ENCODE peak calls at places on chromosome 20, in four cellular contexts. E is IMR-90, I is fibroblast of lung, N is MM.1S. R is an unnamed sample.

GRCh38 chr20:7161690-7162089 is 394.2 kb downstream of the BMP2 start:
- DNase-seq in I (peak), E (no peak), N (no peak), R (no peak)

GRCh38 chr20:50911716-50912115 is 19.5 kb downstream of the ADNP start:
- DNase-seq in N (no peak), I (no peak), E (peak), R (no peak)

GRCh38 chr20:58019850-58020625 is 208.4 kb downstream of the ANKRD60 start:
- DNase-seq in I (no peak), E (no peak), N (no peak), R (no peak)

GRCh38 chr20:32743237-32744112 is at the start of gene COMMD7:
- DNase-seq in E (peak), N (peak), I (peak), R (no peak)

GRCh38 chr20:10436053-10436699 is 1.1 kb downstream of the SLX4IP start:
- DNase-seq in N (no peak), E (no peak), I (no peak), R (no peak)

GRCh38 chr20:34163316-34163715 is 51.3 kb upstream of the EIF2S2 start:
- DNase-seq in I (no peak), N (no peak), E (no peak), R (no peak)

GRCh38 chr20:46130534-46130933 is 12.4 kb downstream of the CD40 start:
- DNase-seq in N (no peak), I (no peak), E (no peak), R (no peak)

GRCh38 chr20:32190608-32191415 is 16.7 kb downstream of the PLAGL2 start:
- DNase-seq in E (no peak), I (no peak), N (no peak), R (no peak)

GRCh38 chr20:6008254-6008653 is 45.6 kb downstream of the LRRN4 start:
- DNase-seq in N (no peak), E (peak), I (peak), R (peak)

GRCh38 chr20:36454664-36455427 is 86.5 kb upstream of the MYL9 start:
- DNase-seq in N (no peak), E (no peak), I (peak), R (no peak)
- H2AFZ ChIP-seq in N (no peak), E (peak), I (no peak), R (no peak)

GRCh38 chr20:63026582-63027424 is 20.0 kb upstream of the BHLHE23 start:
- DNase-seq in I (no peak), N (no peak), E (no peak), R (no peak)

GRCh38 chr20:63028461-63028921 is 21.7 kb upstream of the BHLHE23 start:
- DNase-seq in N (no peak), I (no peak), E (no peak), R (no peak)

GRCh38 chr20:63025534-63026331 is 19.0 kb upstream of the BHLHE23 start:
- DNase-seq in I (peak), E (peak), N (no peak), R (no peak)

GRCh38 chr20:63029358-63030121 is 22.8 kb upstream of the BHLHE23 start:
- DNase-seq in E (no peak), I (no peak), N (no peak), R (no peak)

DNA sequence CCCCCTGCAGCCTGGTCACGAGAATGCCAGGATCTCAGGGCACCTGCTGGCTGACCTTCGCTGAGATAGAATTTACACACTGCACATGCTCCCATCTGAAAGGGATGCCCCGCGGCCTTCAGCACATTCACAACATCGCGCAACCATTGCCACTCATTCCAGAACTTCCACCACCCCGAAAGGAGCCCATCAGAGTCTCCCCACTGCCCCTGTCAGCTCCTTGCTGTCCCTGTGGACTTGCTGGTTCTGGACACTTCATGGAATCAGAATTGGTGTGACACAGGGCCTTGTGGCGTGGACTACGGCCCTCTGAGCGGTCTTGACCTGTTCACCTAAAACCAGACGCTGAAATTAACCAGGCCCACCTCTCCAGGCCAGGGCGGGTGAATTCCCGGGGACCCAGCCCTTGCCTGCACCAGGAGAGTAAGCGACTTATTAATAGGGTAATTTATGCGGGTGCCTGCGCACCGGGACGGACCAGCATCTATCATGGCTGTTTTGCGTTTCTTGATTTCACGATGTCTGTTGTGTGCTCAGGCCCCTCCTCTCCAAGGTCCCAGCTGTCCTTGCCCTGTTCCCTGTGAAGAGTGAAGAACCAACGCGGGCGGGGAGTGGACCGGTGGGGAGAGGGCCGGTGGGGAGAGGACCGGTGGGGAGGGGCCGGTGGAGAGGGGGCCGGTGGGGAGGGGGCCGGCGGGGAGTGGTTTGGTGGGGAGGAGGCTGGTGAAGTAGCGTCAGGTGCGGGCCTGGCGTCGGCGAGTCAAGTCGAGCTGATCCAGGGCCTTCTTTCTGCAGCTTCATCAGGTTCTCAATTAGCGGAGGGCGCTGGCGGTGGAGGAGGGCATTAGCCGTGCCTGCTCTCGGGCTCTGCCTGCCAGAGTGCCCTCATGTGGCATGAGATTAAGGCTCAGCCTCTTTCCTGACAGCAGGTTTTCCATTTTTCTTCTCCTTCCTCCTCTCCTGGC is 20.9 kb upstream of the BHLHE23 start:
- DNase-seq in I (no peak), E (no peak), N (no peak), R (no peak)
- H3K9ac ChIP-seq in I (no peak), E (no peak), N (no peak), R (no peak)

DNA sequence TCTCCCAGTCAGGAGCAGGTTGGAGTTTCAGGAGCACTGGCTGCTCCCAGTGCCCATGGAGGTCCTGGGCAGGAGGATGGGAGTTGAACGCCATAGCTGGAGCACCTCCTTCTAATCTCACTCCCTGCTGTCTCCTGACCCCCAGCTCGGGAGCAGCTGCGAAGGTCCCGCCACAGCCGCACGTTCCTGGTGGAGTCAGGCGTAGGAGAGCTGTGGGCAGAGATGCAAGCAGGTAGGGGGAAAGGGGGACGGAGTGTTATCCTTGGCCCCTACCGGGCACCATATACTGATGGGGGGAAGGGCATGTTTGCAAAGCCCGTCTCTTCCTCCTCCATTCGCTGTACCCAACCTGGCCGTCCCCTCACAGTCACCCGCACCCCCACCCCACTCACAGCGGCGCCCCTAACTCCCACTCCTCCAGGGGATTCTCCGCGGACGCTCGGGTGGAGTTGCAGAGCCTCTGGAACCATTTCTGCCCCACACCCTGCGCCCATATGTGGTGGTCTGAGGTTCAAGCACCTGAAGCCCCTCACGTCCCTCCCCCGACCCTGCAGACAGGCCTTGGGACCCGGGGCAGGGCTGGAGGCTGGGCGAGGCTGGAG is 16.7 kb downstream of the HSPA12B start:
- DNase-seq in N (no peak), I (no peak), E (no peak), R (no peak)
- H3K4me2 ChIP-seq in N (no peak), I (no peak), E (no peak), R (peak)

GRCh38 chr20:38270869-38271608 is 10.5 kb upstream of the KIAA1755 start:
- DNase-seq in E (peak), N (no peak), I (peak), R (peak)
- H2AFZ ChIP-seq in E (peak), N (no peak), I (peak), R (peak)

DNA sequence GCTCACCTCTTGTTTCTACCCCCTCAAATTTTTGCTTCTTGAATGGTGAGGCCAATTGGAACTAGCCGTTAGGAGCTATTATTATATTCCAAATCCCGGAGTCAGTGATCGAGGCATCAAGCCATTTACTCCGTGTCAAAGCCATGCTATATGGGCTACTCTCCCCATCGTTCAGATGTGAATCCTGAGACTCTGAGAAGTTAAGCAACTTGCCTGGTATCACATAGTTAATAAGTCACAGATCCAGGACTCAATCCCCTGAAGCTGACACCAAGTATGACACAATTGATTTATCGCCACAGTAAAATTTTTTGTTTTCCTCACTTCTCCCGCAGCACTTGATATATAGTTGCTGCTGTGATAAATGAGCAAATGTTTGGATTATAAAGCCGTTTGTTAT is 50.9 kb upstream of the TSHZ2 start:
- DNase-seq in N (no peak), I (no peak), E (no peak), R (no peak)
- H3K9ac ChIP-seq in N (no peak), I (no peak), E (no peak), R (no peak)

GRCh38 chr20:41571006-41571405 is 47.2 kb downstream of the CHD6 start:
- DNase-seq in E (no peak), I (no peak), N (no peak), R (no peak)

GRCh38 chr20:41567615-41568014 is 50.6 kb downstream of the CHD6 start:
- DNase-seq in N (peak), I (no peak), E (no peak), R (no peak)

GRCh38 chr20:41563087-41563486 is 55.1 kb downstream of the CHD6 start:
- DNase-seq in N (no peak), E (peak), I (peak), R (no peak)

GRCh38 chr20:41570552-41570951 is 47.6 kb downstream of the CHD6 start:
- DNase-seq in I (peak), N (no peak), E (peak), R (no peak)

DNA sequence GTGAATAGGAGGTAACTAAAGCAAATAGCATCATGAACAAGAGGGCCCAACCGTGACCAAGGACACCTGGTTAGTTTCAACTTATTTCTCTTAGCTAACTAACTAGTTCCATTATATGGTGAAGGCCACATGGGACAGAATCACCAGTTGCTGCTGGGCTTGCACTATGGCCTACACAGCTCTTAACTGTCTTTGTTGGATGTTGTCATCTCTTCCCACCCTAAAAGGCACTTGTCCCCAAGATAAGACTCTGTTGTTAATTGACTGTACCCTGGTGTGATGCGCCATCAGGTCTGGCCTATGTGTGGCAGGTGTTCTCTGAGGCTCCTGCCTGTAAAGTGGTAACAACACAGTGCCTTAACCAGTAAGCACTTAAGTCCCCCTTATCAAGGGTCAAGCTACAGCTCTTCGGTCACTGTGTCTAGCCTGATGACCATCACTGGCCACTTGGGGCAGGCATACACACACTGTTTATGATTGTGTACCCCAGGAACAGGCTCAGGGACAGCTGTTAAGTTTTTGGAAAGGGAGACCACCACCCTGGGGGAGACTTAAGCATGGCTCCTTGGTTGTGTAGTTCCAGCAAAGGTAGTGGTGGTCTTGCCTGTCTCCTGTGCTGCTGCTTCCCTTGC is 51.2 kb downstream of the CHD6 start:
- DNase-seq in N (no peak), E (no peak), I (no peak), R (no peak)
- H3K4me2 ChIP-seq in N (peak), E (no peak), I (no peak), R (no peak)

GRCh38 chr20:20487811-20488210 is 119.9 kb downstream of the INSM1 start:
- DNase-seq in I (peak), N (no peak), E (peak), R (no peak)
- H2AFZ ChIP-seq in I (no peak), N (no peak), E (no peak), R (no peak)

DNA sequence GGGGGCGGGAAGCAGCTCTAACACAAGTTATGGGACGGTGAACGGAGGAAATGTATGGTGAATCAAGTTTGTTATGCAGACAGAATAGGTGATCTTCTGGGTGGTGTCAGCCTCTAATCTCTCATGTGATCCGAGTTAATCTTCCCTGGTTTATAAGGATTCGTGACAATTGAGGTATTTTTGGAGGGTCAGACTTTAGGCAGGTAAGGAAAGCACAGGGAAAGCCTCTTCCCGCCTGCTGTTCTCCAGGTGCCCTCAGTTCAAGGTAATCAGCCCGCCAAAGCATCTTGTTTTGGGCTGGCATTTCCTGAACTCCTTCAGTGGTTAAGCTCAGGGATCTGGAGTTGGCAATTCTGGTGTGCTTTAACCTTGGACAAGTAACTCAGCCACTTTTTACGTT is 1.2 kb downstream of the CSTF1 start:
- DNase-seq in I (no peak), E (no peak), N (no peak), R (no peak)
- H3K9ac ChIP-seq in I (no peak), E (peak), N (no peak), R (peak)

R was measured in keratinocyte.